ENCODE peak calls at places on chromosome 5, in five cellular contexts. E is H9, W is HepG2, Y is ovary, S is A673. V is an unnamed sample.
A peak's percentile ranks its signal among the peaks of the same experiment; 100 is the strongest.

GRCh38 chr5:157241483-157241882 is 24.4 kb upstream of the CYFIP2 start:
- DNase-seq in W (no peak), Y (no peak), E (no peak), S (no peak), V (no peak)

GRCh38 chr5:24905123-24905522 is 260.3 kb upstream of the CDH10 start:
- DNase-seq in E (no peak), S (peak; percentile 23), W (no peak), Y (no peak), V (no peak)

GRCh38 chr5:142296914-142297417 is 27.9 kb downstream of the SPRY4 start:
- DNase-seq in W (peak; percentile 77), S (peak; percentile 40), E (no peak), Y (no peak), V (no peak)

GRCh38 chr5:4419276-4419675 is 720.9 kb upstream of the ADAMTS16 start:
- DNase-seq in Y (no peak), S (no peak), W (no peak), E (no peak), V (no peak)

GRCh38 chr5:55383254-55383653 is 75.5 kb downstream of the MTREX start:
- DNase-seq in E (no peak), Y (no peak), W (no peak), S (no peak), V (no peak)

GRCh38 chr5:127518319-127518621 is 830 bp downstream of the PRRC1 start:
- DNase-seq in W (no peak), E (no peak), S (no peak), Y (no peak), V (no peak)

GRCh38 chr5:14438195-14438606 is 143.4 kb upstream of the OTULINL start:
- DNase-seq in Y (no peak), E (no peak), W (no peak), S (no peak), V (no peak)

GRCh38 chr5:171419663-171420428 is 399 bp downstream of the FGF18 start:
- DNase-seq in E (peak; percentile 54), W (no peak), S (peak; percentile 57), Y (peak; percentile 42), V (peak; percentile 87)

GRCh38 chr5:77309140-77309539 is 98.7 kb downstream of the PDE8B start:
- DNase-seq in E (no peak), W (no peak), S (no peak), Y (no peak), V (no peak)

GRCh38 chr5:61618577-61618976 is 286.5 kb downstream of the ZSWIM6 start:
- DNase-seq in E (no peak), W (no peak), S (no peak), Y (no peak), V (no peak)

GRCh38 chr5:113336975-113337374 is 97.8 kb downstream of the TSSK1B start:
- DNase-seq in W (peak; percentile 46), Y (no peak), S (peak; percentile 69), E (peak; percentile 67), V (peak; percentile 47)

GRCh38 chr5:151066920-151067319 is 13.9 kb downstream of the TNIP1 start:
- DNase-seq in E (no peak), S (no peak), W (no peak), Y (no peak), V (no peak)

GRCh38 chr5:151065609-151066008 is 15.2 kb downstream of the TNIP1 start:
- DNase-seq in E (no peak), W (no peak), S (no peak), Y (no peak), V (no peak)

GRCh38 chr5:151068571-151069197 is 12.2 kb downstream of the TNIP1 start:
- DNase-seq in E (no peak), S (no peak), Y (no peak), W (no peak), V (no peak)

GRCh38 chr5:151068189-151068570 is 12.7 kb downstream of the TNIP1 start:
- DNase-seq in W (no peak), S (no peak), E (no peak), Y (no peak), V (no peak)

DNA sequence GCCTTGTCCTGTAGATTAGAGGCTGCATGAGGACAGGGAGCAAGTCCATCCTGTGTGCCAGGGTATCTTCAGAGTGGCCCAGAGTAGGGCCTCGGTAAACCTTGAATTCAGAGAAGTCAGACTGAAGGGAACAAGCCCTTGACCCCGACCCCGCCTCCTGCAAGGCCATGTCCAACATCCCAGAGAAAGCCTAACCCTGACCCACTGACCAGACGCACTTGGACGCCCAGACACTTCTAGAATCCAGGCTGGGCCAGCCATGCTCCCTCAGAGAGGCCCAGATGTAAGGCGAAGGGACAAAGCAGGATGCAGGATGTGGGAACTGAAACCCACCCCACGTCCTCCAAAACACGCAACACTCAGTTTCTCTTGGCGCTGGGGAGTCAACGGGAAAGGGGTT is 13.2 kb downstream of the TNIP1 start:
- DNase-seq in Y (no peak), W (no peak), S (no peak), E (no peak), V (no peak)
- H3K27ac ChIP-seq in Y (no peak overlapping the region), W (no peak overlapping the region), S (no peak overlapping the region), E (no peak overlapping the region), V (no peak overlapping the region)

GRCh38 chr5:181170996-181171395 is 23.6 kb downstream of the OR2V2 start:
- DNase-seq in W (no peak), Y (no peak), S (no peak), E (no peak), V (no peak)
- H3K27me3 ChIP-seq in W (no peaks in the 10 kb centered on the region), Y (peaks cover 6% of the 10 kb centered on the region), S (no peaks in the 10 kb centered on the region), E (peaks cover 10% of the 10 kb centered on the region), V (peaks cover 99% of the 10 kb centered on the region)

DNA sequence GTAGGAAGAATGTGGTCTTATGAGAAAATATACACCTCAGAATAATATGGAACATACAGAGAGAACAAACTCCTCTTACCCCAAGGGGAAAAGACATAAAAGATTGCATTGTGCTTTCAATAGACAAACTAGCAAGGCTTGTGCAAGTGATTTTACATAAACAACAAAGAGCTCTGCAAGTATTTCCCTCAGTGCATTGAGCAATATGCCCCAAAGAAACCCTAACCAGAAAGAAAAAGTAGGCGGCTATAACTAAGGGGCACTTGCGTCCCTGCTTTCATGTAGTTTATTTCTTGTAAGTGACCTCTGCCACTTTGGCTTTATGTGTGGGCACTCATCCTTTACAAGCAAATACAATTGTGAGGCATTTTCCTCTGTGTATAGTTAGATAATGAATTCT is 282.4 kb downstream of the DTWD2 start:
- DNase-seq in W (no peak), Y (no peak), S (no peak), E (no peak), V (no peak)
- H3K27ac ChIP-seq in W (no peak overlapping the region), Y (no peak overlapping the region), S (no peak overlapping the region), E (no peak overlapping the region), V (no peak overlapping the region)

GRCh38 chr5:135038829-135039525 is 4.9 kb upstream of the PITX1 start:
- DNase-seq in Y (no peak), W (no peak), E (no peak), S (no peak), V (peak; percentile 46)

GRCh38 chr5:135039526-135040296 is 5.7 kb upstream of the PITX1 start:
- DNase-seq in W (no peak), Y (no peak), E (peak; percentile 61), S (no peak), V (peak; percentile 67)

GRCh38 chr5:135037519-135038201 is 3.6 kb upstream of the PITX1 start:
- DNase-seq in W (no peak), S (no peak), Y (no peak), E (no peak), V (peak; percentile 46)

GRCh38 chr5:135036405-135036804 is 2.4 kb upstream of the PITX1 start:
- DNase-seq in E (no peak), S (no peak), W (no peak), Y (no peak), V (no peak)

GRCh38 chr5:135038202-135038828 is 4.3 kb upstream of the PITX1 start:
- DNase-seq in E (no peak), W (no peak), S (no peak), Y (no peak), V (peak; percentile 38)
- H3K27me3 ChIP-seq in E (peaks cover 91% of the 10 kb centered on the region), W (no peaks in the 10 kb centered on the region), S (peaks cover 72% of the 10 kb centered on the region), Y (no peaks in the 10 kb centered on the region), V (peaks cover 100% of the 10 kb centered on the region)

V was measured in neural progenitor cell.